ENCODE peak calls at places on chromosome 16, in eight cellular contexts. L is HFF-Myc, X is GM12864, D is GM04503, I is spleen, B is T-helper 17 cell, H is HS-5, Z is PC-3. P is an unnamed sample.

GRCh38 chr16:84141143-84141670 is 3.8 kb downstream of the HSDL1 start:
- DNase-seq in H (no peak), B (no peak), Z (no peak), D (no peak), L (no peak), X (no peak), I (no peak), P (no peak)

GRCh38 chr16:84228321-84228838 is 11.4 kb downstream of the KCNG4 start:
- DNase-seq in H (peak; percentile 36), X (no peak), Z (peak; percentile 77), B (no peak), L (peak; percentile 61), I (no peak), D (peak; percentile 69), P (peak; percentile 33)

GRCh38 chr16:397135-397661 is at the start of gene NME4:
- DNase-seq in X (no peak), L (no peak), H (no peak), Z (peak; percentile 14), B (no peak), D (no peak), I (peak; percentile 87), P (no peak)

GRCh38 chr16:85514601-85515318 is 98.4 kb upstream of the GSE1 start:
- DNase-seq in D (peak; percentile 94), I (no peak), X (no peak), Z (peak; percentile 84), B (no peak), H (peak; percentile 82), L (peak; percentile 72), P (peak; percentile 51)

GRCh38 chr16:88905563-88905962 is 39.1 kb upstream of the PABPN1L start:
- DNase-seq in I (no peak), X (no peak), L (no peak), Z (no peak), H (no peak), D (no peak), B (no peak), P (no peak)

GRCh38 chr16:75070055-75070841 is 46.3 kb downstream of the LDHD start:
- DNase-seq in X (no peak), I (no peak), Z (peak; percentile 55), D (no peak), H (no peak), L (no peak), B (no peak), P (no peak)

GRCh38 chr16:55605756-55606155 is 39.3 kb downstream of the CAPNS2 start:
- DNase-seq in Z (no peak), L (no peak), I (no peak), X (no peak), D (peak; percentile 17), B (no peak), H (no peak), P (no peak)

GRCh38 chr16:4706871-4707270 is 13.5 kb downstream of the NUDT16L1 start:
- DNase-seq in Z (no peak), D (no peak), L (no peak), I (no peak), H (no peak), X (no peak), B (no peak), P (no peak)

GRCh38 chr16:10599626-10600025 is 19.2 kb upstream of the EMP2 start:
- DNase-seq in H (no peak), I (no peak), X (no peak), D (no peak), L (no peak), Z (no peak), B (no peak), P (no peak)

P was measured in epithelial cell of proximal tubule.